ENCODE peak calls at places on chromosome 13, in six cellular contexts. W, Q, E, I, G and R are unnamed samples.

GRCh38 chr13:75760182-75760981 is 124.3 kb downstream of the LMO7 start:
- DNase-seq in W (no peak), Q (no peak), E (no peak), I (peak; percentile 2), G (no peak), R (no peak)

GRCh38 chr13:106373989-106374572 is 161.4 kb downstream of the EFNB2 start:
- DNase-seq in W (peak; percentile 28), Q (no peak), E (no peak), I (no peak), G (no peak), R (no peak)

GRCh38 chr13:86737334-86737932 is 933.7 kb upstream of the SLITRK5 start:
- DNase-seq in W (no peak), Q (no peak), E (no peak), I (no peak), G (no peak), R (no peak)

GRCh38 chr13:30792257-30793000 is 57.1 kb downstream of the ALOX5AP start:
- DNase-seq in W (no peak), Q (no peak), E (peak; percentile 55), I (no peak), G (peak; percentile 65), R (no peak)

GRCh38 chr13:90867336-90867683 is 480.2 kb upstream of the MIR17HG start:
- DNase-seq in W (peak; percentile 32), Q (no peak), E (peak; percentile 66), I (no peak), G (peak; percentile 0), R (no peak)

GRCh38 chr13:66835040-66835628 is 395.0 kb downstream of the PCDH9 start:
- DNase-seq in W (no peak), Q (no peak), E (peak; percentile 75), I (no peak), G (no peak), R (no peak)

GRCh38 chr13:114282143-114282685 is 813 bp downstream of the UPF3A start:
- DNase-seq in W (peak; percentile 79), Q (peak; percentile 23), E (peak; percentile 15), I (peak; percentile 23), G (peak; percentile 30), R (peak; percentile 60)

GRCh38 chr13:39410089-39410901 is 192.7 kb downstream of the LHFPL6 start:
- DNase-seq in W (no peak), Q (no peak), E (no peak), I (no peak), G (no peak), R (no peak)

GRCh38 chr13:24050796-24051715 is 109.5 kb upstream of the SPATA13 start:
- DNase-seq in W (no peak), Q (no peak), E (no peak), I (no peak), G (no peak), R (no peak)

GRCh38 chr13:43730642-43731041 is 56.1 kb downstream of the ENOX1 start:
- DNase-seq in W (no peak), Q (no peak), E (peak; percentile 7), I (no peak), G (no peak), R (no peak)

GRCh38 chr13:112140366-112140765 is 73.4 kb downstream of the SOX1 start:
- DNase-seq in W (no peak), Q (no peak), E (no peak), I (no peak), G (no peak), R (no peak)

GRCh38 chr13:110533771-110534670 is 27.5 kb downstream of the RAB20 start:
- DNase-seq in W (no peak), Q (no peak), E (no peak), I (no peak), G (no peak), R (no peak)

GRCh38 chr13:51148952-51149573 is 38.0 kb upstream of the C13orf42 start:
- DNase-seq in W (no peak), Q (no peak), E (peak; percentile 55), I (no peak), G (peak; percentile 26), R (no peak)

GRCh38 chr13:45925151-45925550 is 73.6 kb upstream of the SIAH3 start:
- DNase-seq in W (no peak), Q (no peak), E (no peak), I (no peak), G (no peak), R (no peak)

GRCh38 chr13:79481685-79482052 is 714 bp downstream of the NDFIP2 start:
- DNase-seq in W (no peak), Q (peak; percentile 4), E (no peak), I (peak; percentile 36), G (no peak), R (peak; percentile 51)